ENCODE peak calls at places on chromosomes 16 and 17, in seven cellular contexts. V, K, N, W, L, M and F are unnamed samples.

GRCh38 chr16:13421726-13422125 is 498.2 kb upstream of the ERCC4 start:
- DNase-seq in V (no peak), K (no peak), N (no peak), W (no peak), L (no peak), M (no peak), F (no peak)

GRCh38 chr17:47708312-47708863 is 14.4 kb downstream of the TBKBP1 start:
- DNase-seq in V (peak), K (no peak), N (no peak), W (no peak), L (no peak), M (peak), F (no peak)

GRCh38 chr16:30650369-30651123 is at the start of gene PRR14:
- DNase-seq in V (peak), K (peak), N (peak), W (peak), L (peak), M (peak), F (peak)

GRCh38 chr17:61202564-61202963 is 197.1 kb upstream of the TBX2 start:
- DNase-seq in V (no peak), K (no peak), N (no peak), W (no peak), L (no peak), M (no peak), F (no peak)

GRCh38 chr17:60231691-60232090 is 81.9 kb downstream of the CA4 start:
- DNase-seq in V (no peak), K (peak), N (no peak), W (no peak), L (no peak), M (no peak), F (no peak)

GRCh38 chr17:47840742-47841487 is at the start of gene SCRN2:
- DNase-seq in V (peak), K (peak), N (peak), W (peak), L (peak), M (peak), F (peak)

GRCh38 chr16:12573730-12574383 is 229.8 kb downstream of the CPPED1 start:
- DNase-seq in V (peak), K (peak), N (peak), W (no peak), L (peak), M (peak), F (peak)

GRCh38 chr17:18961634-18962493 is 9.9 kb downstream of the SLC5A10 start:
- DNase-seq in V (no peak), K (no peak), N (no peak), W (no peak), L (no peak), M (no peak), F (no peak)

GRCh38 chr16:58634265-58634802 is 4.7 kb upstream of the CNOT1 start:
- DNase-seq in V (no peak), K (no peak), N (no peak), W (no peak), L (no peak), M (no peak), F (peak)

GRCh38 chr17:67467500-67468481 is 90.7 kb downstream of the PITPNC1 start:
- DNase-seq in V (no peak), K (no peak), N (no peak), W (no peak), L (no peak), M (no peak), F (no peak)

GRCh38 chr16:10182186-10182683 is at the start of gene GRIN2A:
- DNase-seq in V (no peak), K (no peak), N (no peak), W (no peak), L (no peak), M (peak), F (no peak)

GRCh38 chr16:11833951-11834695 is 17.2 kb downstream of the RSL1D1 start:
- DNase-seq in V (no peak), K (no peak), N (no peak), W (no peak), L (no peak), M (no peak), F (peak)

GRCh38 chr17:44071198-44071520 is 624 bp downstream of the G6PC3 start:
- DNase-seq in V (no peak), K (no peak), N (no peak), W (no peak), L (no peak), M (no peak), F (no peak)

GRCh38 chr17:35372846-35373531 is 432 bp downstream of the SLFN11 start:
- DNase-seq in V (no peak), K (no peak), N (no peak), W (no peak), L (no peak), M (peak), F (no peak)

GRCh38 chr17:49054342-49055092 is 57.3 kb downstream of the IGF2BP1 start:
- DNase-seq in V (no peak), K (no peak), N (no peak), W (no peak), L (no peak), M (no peak), F (no peak)

GRCh38 chr17:69608808-69609494 is 194.5 kb downstream of the MAP2K6 start:
- DNase-seq in V (no peak), K (no peak), N (no peak), W (no peak), L (no peak), M (no peak), F (no peak)

GRCh38 chr16:29994613-29995329 is 646 bp downstream of the HIRIP3 start:
- DNase-seq in V (peak), K (peak), N (no peak), W (no peak), L (peak), M (peak), F (no peak)

DNA sequence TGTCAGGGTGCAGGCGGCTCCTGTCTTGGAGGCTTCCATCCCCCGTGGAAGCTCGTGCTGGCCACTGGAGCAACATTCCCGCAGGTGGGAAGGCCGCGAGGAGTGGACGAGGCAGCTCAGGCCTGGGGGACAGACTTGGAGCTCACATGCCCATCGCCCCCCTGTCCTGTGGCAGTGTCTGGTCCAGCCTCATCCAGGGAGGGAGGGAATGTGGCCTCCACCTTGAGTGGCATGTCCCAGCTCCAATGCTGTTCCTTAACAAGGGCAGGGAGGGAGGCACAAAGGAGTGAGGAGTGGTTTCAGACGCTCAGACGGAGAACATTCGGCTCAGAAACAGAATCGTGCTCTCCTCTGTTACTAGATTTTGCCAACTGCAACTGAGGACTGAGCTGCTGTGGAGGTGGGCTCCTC is 159.4 kb upstream of the CHMP6 start:
- DNase-seq in V (no peak), K (peak), N (no peak), W (no peak), L (peak), M (peak), F (no peak)
- TF ChIP-seq SP1 in V (peak), K (no peak), N (no peak), W (no peak), L (no peak), M (no peak), F (no peak)

GRCh38 chr16:88700636-88701482 is 5.3 kb downstream of the RNF166 start:
- DNase-seq in V (no peak), K (peak), N (no peak), W (peak), L (no peak), M (no peak), F (peak)
- TF ChIP-seq SP1 in V (no peak), K (no peak), N (no peak), W (peak), L (no peak), M (no peak), F (no peak)

DNA sequence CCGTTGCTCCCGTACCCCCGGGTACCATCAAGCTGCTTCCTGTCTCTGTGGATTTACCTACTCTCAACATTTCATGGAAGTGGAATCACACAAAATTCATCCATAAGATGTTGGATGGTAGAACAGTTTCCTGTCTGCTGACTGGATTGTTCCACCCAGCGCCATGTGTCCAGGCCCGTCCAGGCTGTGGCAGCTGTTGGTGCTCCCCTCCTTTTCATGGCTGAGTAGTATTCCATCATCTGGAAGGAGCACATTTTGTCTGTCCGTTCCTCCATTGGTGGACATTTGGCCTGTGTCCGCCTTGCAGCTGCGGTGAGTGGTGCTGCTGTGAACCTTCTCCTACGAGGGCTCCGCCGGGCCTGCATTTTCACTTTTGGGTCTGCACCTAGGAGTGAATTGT is 18.4 kb downstream of the TSC2 start:
- DNase-seq in V (no peak), K (no peak), N (no peak), W (no peak), L (no peak), M (no peak), F (no peak)
- TF ChIP-seq SP1 in V (no peak), K (no peak), N (no peak), W (no peak), L (no peak), M (no peak), F (no peak)

DNA sequence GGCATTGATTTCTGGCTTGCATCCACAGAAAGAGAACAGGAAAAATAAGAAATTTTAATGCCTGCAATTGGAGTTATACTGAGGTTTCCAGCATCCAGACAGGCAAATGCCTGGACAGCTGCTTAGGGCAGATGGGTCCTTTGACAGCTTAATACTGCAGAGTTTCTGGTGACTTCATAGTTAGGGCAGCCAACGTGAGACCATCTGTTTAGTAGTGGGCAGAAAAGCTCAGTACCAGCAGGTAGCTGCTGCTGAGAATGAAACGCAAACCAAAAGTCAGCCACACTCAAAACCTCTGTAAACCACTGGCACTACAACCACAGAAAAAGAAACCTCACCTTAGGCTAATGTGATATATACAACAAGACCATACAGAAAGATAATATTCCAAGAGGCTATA is 109.9 kb downstream of the CDK5R1 start:
- DNase-seq in V (no peak), K (no peak), N (no peak), W (peak), L (no peak), M (no peak), F (no peak)
- TF ChIP-seq SP1 in V (no peak), K (no peak), N (no peak), W (no peak), L (no peak), M (no peak), F (no peak)

GRCh38 chr17:42906772-42907171 is 6.2 kb downstream of the G6PC1 start:
- DNase-seq in V (no peak), K (no peak), N (no peak), W (no peak), L (no peak), M (no peak), F (no peak)

GRCh38 chr17:42913527-42913926 is 12.9 kb downstream of the G6PC1 start:
- DNase-seq in V (no peak), K (no peak), N (no peak), W (no peak), L (no peak), M (no peak), F (no peak)

GRCh38 chr17:42913981-42914617 is 13.5 kb downstream of the G6PC1 start:
- DNase-seq in V (no peak), K (no peak), N (no peak), W (no peak), L (no peak), M (no peak), F (no peak)

GRCh38 chr17:42904110-42904469 is 3.5 kb downstream of the G6PC1 start:
- DNase-seq in V (no peak), K (no peak), N (no peak), W (no peak), L (no peak), M (no peak), F (no peak)

GRCh38 chr17:42908872-42909700 is 8.5 kb downstream of the G6PC1 start:
- DNase-seq in V (no peak), K (no peak), N (no peak), W (no peak), L (no peak), M (no peak), F (no peak)
- TF ChIP-seq SP1 in V (no peak), K (no peak), N (no peak), W (no peak), L (no peak), M (no peak), F (no peak)

GRCh38 chr16:88921603-88921995 is 55.1 kb upstream of the PABPN1L start:
- DNase-seq in V (no peak), K (no peak), N (no peak), W (no peak), L (no peak), M (no peak), F (no peak)

GRCh38 chr16:88920618-88921602 is 54.5 kb upstream of the PABPN1L start:
- DNase-seq in V (no peak), K (no peak), N (no peak), W (no peak), L (no peak), M (no peak), F (no peak)

GRCh38 chr16:88922826-88923410 is 54.1 kb downstream of the CBFA2T3 start:
- DNase-seq in V (no peak), K (no peak), N (no peak), W (no peak), L (no peak), M (no peak), F (no peak)

GRCh38 chr16:88923450-88923849 is 53.6 kb downstream of the CBFA2T3 start:
- DNase-seq in V (no peak), K (no peak), N (no peak), W (no peak), L (no peak), M (no peak), F (no peak)

GRCh38 chr16:88922114-88922825 is 54.7 kb downstream of the CBFA2T3 start:
- DNase-seq in V (peak), K (no peak), N (no peak), W (no peak), L (no peak), M (peak), F (no peak)
- TF ChIP-seq SP1 in V (no peak), K (no peak), N (no peak), W (no peak), L (no peak), M (no peak), F (no peak)

GRCh38 chr17:6456914-6457687 is 12.8 kb downstream of the PIMREG start:
- DNase-seq in V (no peak), K (peak), N (no peak), W (no peak), L (no peak), M (no peak), F (peak)
- TF ChIP-seq SP1 in V (no peak), K (no peak), N (no peak), W (no peak), L (no peak), M (no peak), F (no peak)

GRCh38 chr17:30864636-30865035 is 32.9 kb downstream of the ATAD5 start:
- DNase-seq in V (no peak), K (no peak), N (no peak), W (no peak), L (no peak), M (no peak), F (no peak)

GRCh38 chr17:30854146-30854545 is 22.4 kb downstream of the ATAD5 start:
- DNase-seq in V (no peak), K (no peak), N (no peak), W (no peak), L (no peak), M (no peak), F (no peak)

GRCh38 chr17:30858556-30859250 is 26.9 kb downstream of the ATAD5 start:
- DNase-seq in V (no peak), K (no peak), N (no peak), W (no peak), L (no peak), M (no peak), F (no peak)
- TF ChIP-seq SP1 in V (no peak), K (no peak), N (no peak), W (no peak), L (no peak), M (no peak), F (no peak)

GRCh38 chr17:82923366-82924113 is 83.7 kb upstream of the ZNF750 start:
- DNase-seq in V (no peak), K (no peak), N (no peak), W (no peak), L (no peak), M (no peak), F (no peak)
- TF ChIP-seq SP1 in V (no peak), K (no peak), N (no peak), W (no peak), L (no peak), M (no peak), F (no peak)